ENCODE peak calls at places on chromosomes 4 and X, in six cellular contexts. Q is iris pigment epithelial cell, U is NCI-H1092 treated with DMSO at 0.1 percent for 48 hours, O is caudate nucleus, K is ureter, M is HEK293T. V is an unnamed sample.

GRCh38 chr4:128341634-128342033 is 54.0 kb upstream of the PGRMC2 start:
- DNase-seq in Q (no peak), U (no peak), O (no peak), K (no peak), M (no peak), V (no peak)

GRCh38 chr4:155967098-155967497 is 13.4 kb upstream of the CTSO start:
- DNase-seq in Q (peak; percentile 61), U (no peak), O (no peak), K (no peak), M (no peak), V (no peak)

GRCh38 chr4:41509411-41510008 is 28.4 kb upstream of the LIMCH1 start:
- DNase-seq in Q (no peak), U (peak; percentile 71), O (peak; percentile 9), K (no peak), M (no peak), V (no peak)

GRCh38 chrX:40253770-40254169 is 156.0 kb upstream of the BCOR start:
- DNase-seq in Q (no peak), U (no peak), O (no peak), K (no peak), M (no peak), V (no peak)

GRCh38 chr4:15805583-15806517 is 27.7 kb downstream of the CD38 start:
- DNase-seq in Q (peak; percentile 70), U (peak; percentile 48), O (no peak), K (no peak), M (peak; percentile 64), V (peak; percentile 6)

GRCh38 chrX:101417981-101418841 is 10.2 kb downstream of the HNRNPH2 start:
- DNase-seq in Q (peak; percentile 25), U (peak; percentile 66), O (peak; percentile 29), K (peak; percentile 64), M (peak; percentile 43), V (no peak)

GRCh38 chrX:133523094-133523493 is 107.8 kb upstream of the GPC4 start:
- DNase-seq in Q (no peak), U (no peak), O (no peak), K (no peak), M (no peak), V (no peak)

GRCh38 chr4:47239649-47240048 is 208.3 kb downstream of the GABRB1 start:
- DNase-seq in Q (no peak), U (no peak), O (no peak), K (no peak), M (no peak), V (no peak)